ENCODE peak calls at places on chromosomes 12 and 14, in six cellular contexts. H is HepG2, O is GM12878, P is K562, L is GM12892, D is H1. M is an unnamed sample.

GRCh38 chr14:50532502-50533313 is at the start of gene MAP4K5:
- DNase-seq in O (peak; percentile 40), P (peak; percentile 82), H (peak; percentile 82), D (peak; percentile 90), L (peak; percentile 83), M (peak; percentile 86)

GRCh38 chr12:49288412-49288853 is 6.5 kb upstream of the PRPH start:
- DNase-seq in H (peak; percentile 34), P (peak; percentile 77), L (peak; percentile 58), O (peak; percentile 19), D (peak; percentile 82), M (peak; percentile 51)

GRCh38 chr14:98602983-98603382 is 669.0 kb downstream of the BCL11B start:
- DNase-seq in H (no peak), L (no peak), D (no peak), O (no peak), P (no peak), M (no peak)

GRCh38 chr14:50410921-50411320 is 14.2 kb upstream of the CDKL1 start:
- DNase-seq in P (no peak), L (no peak), D (no peak), O (no peak), H (no peak), M (no peak)

GRCh38 chr12:27822076-27822712 is 42.2 kb upstream of the MANSC4 start:
- DNase-seq in L (peak; percentile 18), D (no peak), P (no peak), O (peak; percentile 69), H (no peak), M (peak; percentile 29)

GRCh38 chr14:23066855-23067744 is 9.8 kb upstream of the CDH24 start:
- DNase-seq in H (no peak), L (no peak), O (no peak), P (no peak), D (no peak), M (no peak)

GRCh38 chr12:1083888-1084262 is 92.9 kb downstream of the ERC1 start:
- DNase-seq in D (no peak), P (no peak), O (no peak), L (no peak), H (peak; percentile 28), M (no peak)

GRCh38 chr14:34220311-34220710 is 241.7 kb downstream of the SPTSSA start:
- DNase-seq in O (no peak), D (no peak), H (no peak), L (no peak), P (no peak), M (no peak)

GRCh38 chr12:122944588-122944987 is 21.7 kb downstream of the ABCB9 start:
- DNase-seq in O (no peak), D (no peak), P (no peak), L (no peak), H (peak; percentile 33), M (no peak)

GRCh38 chr12:59677857-59678256 is 82.0 kb downstream of the SLC16A7 start:
- DNase-seq in H (no peak), L (no peak), O (no peak), D (no peak), P (no peak), M (no peak)

GRCh38 chr12:103020839-103021238 is 63.4 kb downstream of the ASCL1 start:
- DNase-seq in P (no peak), L (no peak), H (no peak), D (no peak), O (peak; percentile 20), M (no peak)

GRCh38 chr12:96743606-96744005 is 163.5 kb upstream of the NEDD1 start:
- DNase-seq in L (no peak), H (no peak), P (no peak), D (no peak), O (no peak), M (no peak)

GRCh38 chr12:45762185-45763110 is 32.9 kb downstream of the ARID2 start:
- DNase-seq in L (no peak), O (no peak), D (no peak), P (peak; percentile 9), H (peak; percentile 28), M (no peak)

GRCh38 chr12:19694627-19695026 is 255.3 kb downstream of the AEBP2 start:
- DNase-seq in H (no peak), P (no peak), L (no peak), D (no peak), O (no peak), M (no peak)

GRCh38 chr12:100199347-100200136 is 1.1 kb upstream of the ACTR6 start:
- DNase-seq in D (peak; percentile 87), P (peak; percentile 81), O (no peak), L (peak; percentile 71), H (peak; percentile 73), M (peak; percentile 67)

GRCh38 chr14:21063479-21063878 is 5.9 kb downstream of the RNASE8 start:
- DNase-seq in P (no peak), H (no peak), D (no peak), O (no peak), L (no peak), M (no peak)

GRCh38 chr14:49971156-49972141 is 78.6 kb downstream of the ARF6 start:
- DNase-seq in P (no peak), O (peak; percentile 89), H (no peak), L (peak; percentile 43), D (no peak), M (peak; percentile 29)

GRCh38 chr14:95282354-95282985 is 37.2 kb downstream of the CLMN start:
- DNase-seq in L (no peak), H (no peak), P (no peak), O (no peak), D (no peak), M (no peak)

GRCh38 chr12:96241484-96242256 is 47.5 kb downstream of the ELK3 start:
- DNase-seq in L (no peak), D (no peak), P (no peak), O (no peak), H (no peak), M (no peak)

GRCh38 chr12:93896962-93897361 is 219.8 kb downstream of the CRADD start:
- DNase-seq in O (no peak), H (no peak), D (peak; percentile 24), L (no peak), P (no peak), M (no peak)

GRCh38 chr14:103138483-103139370 is 15.5 kb downstream of the TNFAIP2 start:
- DNase-seq in D (peak; percentile 72), O (no peak), P (no peak), H (no peak), L (no peak), M (no peak)

GRCh38 chr12:115155665-115156645 is 472.0 kb upstream of the TBX3 start:
- DNase-seq in O (no peak), H (no peak), L (no peak), P (no peak), D (no peak), M (no peak)

GRCh38 chr14:90697146-90697545 is 119.1 kb downstream of the TTC7B start:
- DNase-seq in D (no peak), L (no peak), O (no peak), H (no peak), P (no peak), M (no peak)
- TF ChIP-seq POLR2AphosphoS5 in D (no peak), L (no peak), O (no peak), H (no peak), P (no peak), M (no peak)

DNA sequence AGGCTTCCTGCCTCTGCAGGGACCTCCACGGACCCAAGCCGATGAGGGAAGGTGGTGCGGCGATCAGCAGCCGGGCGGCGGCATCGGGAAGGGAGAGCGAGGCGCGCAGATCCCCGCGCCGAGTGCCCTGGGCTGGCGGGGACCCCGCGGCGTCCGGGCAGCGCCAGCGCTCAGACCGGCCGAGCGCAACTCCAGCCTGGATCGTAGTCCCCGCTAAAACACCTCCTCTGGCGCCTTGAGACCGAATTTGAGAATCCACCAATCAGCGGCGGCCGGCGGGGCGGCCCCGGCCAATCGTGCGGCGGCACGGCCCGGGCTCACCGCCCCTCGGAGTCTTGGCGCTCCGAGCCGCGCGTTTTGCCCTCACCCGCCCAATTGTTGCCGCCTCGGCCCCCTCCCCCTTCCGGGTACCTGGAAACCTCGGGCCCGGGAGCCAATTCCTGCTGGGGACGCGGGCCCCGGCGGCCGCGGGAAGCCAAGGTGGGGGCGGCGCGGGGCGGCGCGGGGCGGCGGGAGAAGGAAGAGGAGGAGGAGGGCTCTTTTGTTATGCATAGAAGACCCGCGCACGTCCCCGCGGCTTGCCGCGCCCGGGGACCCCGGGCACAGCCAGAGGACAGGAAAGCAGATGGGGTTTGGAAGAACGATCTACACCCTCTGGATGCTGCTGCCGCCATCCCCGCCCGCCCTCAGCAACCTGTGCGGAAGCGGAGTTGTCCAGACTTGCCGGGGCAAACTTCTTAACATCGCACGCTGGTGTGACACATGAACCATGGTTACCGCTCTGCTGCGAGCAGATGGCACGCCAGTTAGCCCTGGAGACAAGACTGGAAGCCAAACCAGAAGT is at the start of gene E2F7:
- DNase-seq in O (peak; percentile 56), D (peak; percentile 97), L (peak; percentile 88), P (peak; percentile 99), H (peak; percentile 82), M (peak; percentile 90)
- TF ChIP-seq POLR2A in O (peak; percentile 88), D (peak; percentile 89), L (peak; percentile 91), P (peak; percentile 84), H (peak; percentile 56), M (peak; percentile 56)

DNA sequence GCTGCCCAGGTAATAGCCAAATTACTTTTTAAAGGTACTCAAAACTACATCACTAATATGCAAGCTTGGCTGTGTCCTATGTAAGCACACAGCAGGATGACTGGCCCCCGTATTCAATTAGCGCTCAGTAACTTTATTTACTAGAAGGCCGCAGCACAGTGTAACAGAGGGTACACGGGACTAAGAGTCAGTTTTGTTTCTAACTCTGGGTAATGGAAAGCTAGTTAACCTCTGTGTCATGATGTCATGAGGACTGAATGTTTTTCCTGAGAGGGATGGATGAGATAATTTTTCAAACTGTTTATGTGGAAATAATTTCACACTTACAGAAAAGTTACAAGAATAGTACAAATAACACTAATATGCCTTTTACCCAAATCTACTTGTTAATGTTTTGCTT is 27.1 kb downstream of the GALNT4 start:
- DNase-seq in O (no peak), D (no peak), P (no peak), L (no peak), H (no peak), M (no peak)
- TF ChIP-seq TAF1 in O (no peak), D (no peak), P (no peak), L (no peak), H (no peak), M (no peak)

GRCh38 chr14:100237735-100238418 is 1.1 kb upstream of the YY1 start:
- DNase-seq in O (no peak), L (peak; percentile 33), P (no peak), H (peak; percentile 34), D (peak; percentile 71), M (peak; percentile 32)
- TF ChIP-seq POLR2AphosphoS5 in O (peak; percentile 72), L (no peak), P (peak; percentile 20), H (no peak), D (no peak), M (peak; percentile 59)

DNA sequence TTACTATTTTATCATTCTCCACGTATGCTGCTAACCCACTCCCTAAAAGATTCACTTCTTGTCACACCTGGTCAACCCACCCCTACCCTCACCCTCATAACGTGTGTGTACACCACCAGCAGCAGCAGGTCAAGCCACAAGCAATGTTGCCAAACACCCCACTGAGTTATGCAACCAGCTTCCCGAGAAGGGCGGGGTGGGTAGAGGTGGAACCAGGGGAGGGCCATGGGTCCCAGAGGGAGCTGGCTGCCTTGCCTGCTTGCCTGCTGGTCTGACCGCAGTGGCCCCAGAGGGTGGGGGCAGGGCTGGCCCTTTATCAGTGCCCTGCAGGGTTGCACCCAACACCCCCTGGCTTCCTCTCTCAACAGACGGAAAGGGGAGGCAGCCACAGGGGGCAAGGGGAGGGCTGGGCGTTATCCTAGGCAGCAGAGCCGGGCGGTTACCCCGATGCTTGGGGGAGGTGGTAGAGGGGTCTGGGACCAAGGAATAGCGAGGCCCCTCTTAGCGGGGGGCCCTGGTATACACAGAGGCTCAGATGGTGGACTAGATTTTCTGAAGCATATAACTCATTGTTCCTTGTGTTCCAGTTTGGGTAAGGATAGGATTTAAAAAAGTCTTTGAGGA is 3.5 kb upstream of the NFE2 start:
- DNase-seq in L (no peak), P (peak; percentile 93), D (peak; percentile 59), H (peak; percentile 85), O (no peak), M (no peak)
- TF ChIP-seq POLR2A in L (no peak), P (peak; percentile 47), D (no peak), H (no peak), O (no peak), M (no peak)